ENCODE peak calls at places on chromosomes 7 and 10, in ten cellular contexts. One of them, this sample, is unnamed.

GRCh38 chr10:70537398-70538194 is 59.0 kb downstream of the PALD1 start:
- DNase-seq in neural progenitor cell: peak
- DNase-seq in ovary: no peak
- DNase-seq in kidney: no peak
- DNase-seq in heart right ventricle: no peak
- DNase-seq in CD8-positive, alpha-beta T cell: no peak
- DNase-seq in HL-60: no peak
- DNase-seq in suprapubic skin: no peak
- DNase-seq in AG04450: no peak
- DNase-seq in ascending aorta: no peak
- DNase-seq in this sample: no peak

GRCh38 chr7:12719141-12719919 is 31.9 kb downstream of the ARL4A start:
- DNase-seq in neural progenitor cell: no peak
- DNase-seq in ovary: no peak
- DNase-seq in kidney: no peak
- DNase-seq in heart right ventricle: no peak
- DNase-seq in CD8-positive, alpha-beta T cell: no peak
- DNase-seq in HL-60: no peak
- DNase-seq in suprapubic skin: peak
- DNase-seq in AG04450: no peak
- DNase-seq in ascending aorta: no peak
- DNase-seq in this sample: no peak

GRCh38 chr7:36723951-36724664 is at the start of gene AOAH:
- DNase-seq in neural progenitor cell: no peak
- DNase-seq in ovary: no peak
- DNase-seq in kidney: peak
- DNase-seq in heart right ventricle: peak
- DNase-seq in CD8-positive, alpha-beta T cell: peak
- DNase-seq in HL-60: peak
- DNase-seq in suprapubic skin: no peak
- DNase-seq in AG04450: no peak
- DNase-seq in ascending aorta: peak
- DNase-seq in this sample: no peak

GRCh38 chr7:110522751-110523200 is 568.2 kb upstream of the LRRN3 start:
- DNase-seq in neural progenitor cell: no peak
- DNase-seq in ovary: no peak
- DNase-seq in kidney: no peak
- DNase-seq in heart right ventricle: no peak
- DNase-seq in CD8-positive, alpha-beta T cell: no peak
- DNase-seq in HL-60: no peak
- DNase-seq in suprapubic skin: no peak
- DNase-seq in AG04450: no peak
- DNase-seq in ascending aorta: no peak
- DNase-seq in this sample: no peak

GRCh38 chr7:157762824-157763223 is 426.0 kb downstream of the DNAJB6 start:
- DNase-seq in neural progenitor cell: no peak
- DNase-seq in ovary: no peak
- DNase-seq in kidney: peak
- DNase-seq in heart right ventricle: no peak
- DNase-seq in CD8-positive, alpha-beta T cell: no peak
- DNase-seq in HL-60: no peak
- DNase-seq in suprapubic skin: no peak
- DNase-seq in AG04450: no peak
- DNase-seq in ascending aorta: no peak
- DNase-seq in this sample: no peak

GRCh38 chr7:30032310-30033125 is 4.3 kb downstream of the PLEKHA8 start:
- DNase-seq in neural progenitor cell: no peak
- DNase-seq in ovary: peak
- DNase-seq in kidney: no peak
- DNase-seq in heart right ventricle: no peak
- DNase-seq in CD8-positive, alpha-beta T cell: no peak
- DNase-seq in HL-60: no peak
- DNase-seq in suprapubic skin: no peak
- DNase-seq in AG04450: peak
- DNase-seq in ascending aorta: no peak
- DNase-seq in this sample: no peak

GRCh38 chr10:127612-128432 is 7.4 kb upstream of the ZMYND11 start:
- DNase-seq in neural progenitor cell: no peak
- DNase-seq in ovary: no peak
- DNase-seq in kidney: no peak
- DNase-seq in heart right ventricle: no peak
- DNase-seq in CD8-positive, alpha-beta T cell: peak
- DNase-seq in HL-60: peak
- DNase-seq in suprapubic skin: no peak
- DNase-seq in AG04450: no peak
- DNase-seq in ascending aorta: no peak
- DNase-seq in this sample: no peak

GRCh38 chr7:76260171-76260703 is 42.2 kb upstream of the HSPB1 start:
- DNase-seq in neural progenitor cell: peak
- DNase-seq in ovary: peak
- DNase-seq in kidney: no peak
- DNase-seq in heart right ventricle: no peak
- DNase-seq in CD8-positive, alpha-beta T cell: peak
- DNase-seq in HL-60: no peak
- DNase-seq in suprapubic skin: no peak
- DNase-seq in AG04450: no peak
- DNase-seq in ascending aorta: no peak
- DNase-seq in this sample: peak

GRCh38 chr10:95516774-95517373 is 44.3 kb downstream of the SORBS1 start:
- DNase-seq in neural progenitor cell: no peak
- DNase-seq in ovary: no peak
- DNase-seq in kidney: no peak
- DNase-seq in heart right ventricle: no peak
- DNase-seq in CD8-positive, alpha-beta T cell: no peak
- DNase-seq in HL-60: no peak
- DNase-seq in suprapubic skin: no peak
- DNase-seq in AG04450: no peak
- DNase-seq in ascending aorta: no peak
- DNase-seq in this sample: no peak

GRCh38 chr10:95513941-95514392 is 47.2 kb downstream of the SORBS1 start:
- DNase-seq in neural progenitor cell: no peak
- DNase-seq in ovary: no peak
- DNase-seq in kidney: no peak
- DNase-seq in heart right ventricle: peak
- DNase-seq in CD8-positive, alpha-beta T cell: no peak
- DNase-seq in HL-60: no peak
- DNase-seq in suprapubic skin: no peak
- DNase-seq in AG04450: no peak
- DNase-seq in ascending aorta: peak
- DNase-seq in this sample: no peak

GRCh38 chr10:95509281-95509680 is 51.9 kb downstream of the SORBS1 start:
- DNase-seq in neural progenitor cell: no peak
- DNase-seq in ovary: no peak
- DNase-seq in kidney: no peak
- DNase-seq in heart right ventricle: no peak
- DNase-seq in CD8-positive, alpha-beta T cell: no peak
- DNase-seq in HL-60: no peak
- DNase-seq in suprapubic skin: no peak
- DNase-seq in AG04450: no peak
- DNase-seq in ascending aorta: no peak
- DNase-seq in this sample: no peak

GRCh38 chr10:95511314-95511713 is 49.9 kb downstream of the SORBS1 start:
- DNase-seq in neural progenitor cell: no peak
- DNase-seq in ovary: no peak
- DNase-seq in kidney: no peak
- DNase-seq in heart right ventricle: no peak
- DNase-seq in CD8-positive, alpha-beta T cell: no peak
- DNase-seq in HL-60: no peak
- DNase-seq in suprapubic skin: no peak
- DNase-seq in AG04450: no peak
- DNase-seq in ascending aorta: no peak
- DNase-seq in this sample: no peak

GRCh38 chr10:95513008-95513589 is 48.1 kb downstream of the SORBS1 start:
- DNase-seq in neural progenitor cell: no peak
- DNase-seq in ovary: no peak
- DNase-seq in kidney: no peak
- DNase-seq in heart right ventricle: no peak
- DNase-seq in CD8-positive, alpha-beta T cell: no peak
- DNase-seq in HL-60: no peak
- DNase-seq in suprapubic skin: no peak
- DNase-seq in AG04450: no peak
- DNase-seq in ascending aorta: no peak
- DNase-seq in this sample: no peak
- H3K4me3 ChIP-seq in neural progenitor cell: no peak
- H3K4me3 ChIP-seq in ovary: no peak
- H3K4me3 ChIP-seq in kidney: no peak
- H3K4me3 ChIP-seq in heart right ventricle: no peak
- H3K4me3 ChIP-seq in CD8-positive, alpha-beta T cell: no peak
- H3K4me3 ChIP-seq in HL-60: no peak
- H3K4me3 ChIP-seq in suprapubic skin: no peak
- H3K4me3 ChIP-seq in AG04450: no peak
- H3K4me3 ChIP-seq in ascending aorta: peak
- H3K4me3 ChIP-seq in this sample: no peak

GRCh38 chr7:100577103-100577502 is 3.4 kb upstream of the SAP25 start:
- DNase-seq in neural progenitor cell: no peak
- DNase-seq in ovary: no peak
- DNase-seq in kidney: peak
- DNase-seq in heart right ventricle: no peak
- DNase-seq in CD8-positive, alpha-beta T cell: no peak
- DNase-seq in HL-60: no peak
- DNase-seq in suprapubic skin: no peak
- DNase-seq in AG04450: no peak
- DNase-seq in ascending aorta: no peak
- DNase-seq in this sample: no peak

GRCh38 chr7:100574362-100575205 is 884 bp upstream of the SAP25 start:
- DNase-seq in neural progenitor cell: no peak
- DNase-seq in ovary: no peak
- DNase-seq in kidney: no peak
- DNase-seq in heart right ventricle: no peak
- DNase-seq in CD8-positive, alpha-beta T cell: no peak
- DNase-seq in HL-60: no peak
- DNase-seq in suprapubic skin: no peak
- DNase-seq in AG04450: no peak
- DNase-seq in ascending aorta: no peak
- DNase-seq in this sample: no peak

GRCh38 chr7:100575206-100575631 is 1.5 kb upstream of the SAP25 start:
- DNase-seq in neural progenitor cell: no peak
- DNase-seq in ovary: no peak
- DNase-seq in kidney: no peak
- DNase-seq in heart right ventricle: no peak
- DNase-seq in CD8-positive, alpha-beta T cell: no peak
- DNase-seq in HL-60: no peak
- DNase-seq in suprapubic skin: no peak
- DNase-seq in AG04450: no peak
- DNase-seq in ascending aorta: no peak
- DNase-seq in this sample: no peak

GRCh38 chr7:100576384-100576993 is 2.8 kb upstream of the SAP25 start:
- DNase-seq in neural progenitor cell: no peak
- DNase-seq in ovary: no peak
- DNase-seq in kidney: peak
- DNase-seq in heart right ventricle: no peak
- DNase-seq in CD8-positive, alpha-beta T cell: no peak
- DNase-seq in HL-60: no peak
- DNase-seq in suprapubic skin: no peak
- DNase-seq in AG04450: no peak
- DNase-seq in ascending aorta: no peak
- DNase-seq in this sample: no peak

DNA sequence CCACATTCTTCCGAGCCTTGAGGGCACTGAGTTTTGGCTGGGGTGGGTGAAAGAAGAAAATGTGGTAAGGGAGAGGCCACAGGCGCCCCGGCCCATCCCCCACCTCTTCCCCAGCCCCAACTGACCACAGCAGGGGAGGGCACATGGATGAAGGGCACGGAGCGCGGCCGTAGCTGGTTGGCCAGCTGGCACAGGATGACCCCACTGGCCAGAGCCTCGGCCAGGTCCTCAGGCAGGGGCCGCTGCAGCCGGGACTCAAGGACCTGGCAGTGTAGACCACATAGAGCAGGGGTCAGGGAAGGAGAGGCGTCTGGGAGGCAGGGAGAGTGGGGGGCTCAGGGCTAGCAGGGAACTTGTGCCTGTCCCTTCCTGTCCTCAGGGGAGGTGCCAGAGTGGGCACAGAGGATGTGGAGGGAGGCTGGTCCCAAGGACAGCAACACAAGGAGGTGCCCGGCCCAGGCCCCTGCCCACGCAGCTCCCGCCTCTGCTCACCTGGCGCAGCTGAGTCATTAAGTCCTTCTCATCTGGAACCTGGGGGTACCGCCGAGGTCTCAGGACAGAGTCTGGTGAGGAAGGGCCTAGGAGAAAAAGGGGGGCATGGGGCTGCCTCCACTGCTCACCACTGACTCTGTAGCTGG is 2.2 kb upstream of the SAP25 start:
- DNase-seq in neural progenitor cell: no peak
- DNase-seq in ovary: no peak
- DNase-seq in kidney: no peak
- DNase-seq in heart right ventricle: no peak
- DNase-seq in CD8-positive, alpha-beta T cell: no peak
- DNase-seq in HL-60: no peak
- DNase-seq in suprapubic skin: no peak
- DNase-seq in AG04450: no peak
- DNase-seq in ascending aorta: no peak
- DNase-seq in this sample: no peak
- H3K27ac ChIP-seq in neural progenitor cell: no peak
- H3K27ac ChIP-seq in ovary: no peak
- H3K27ac ChIP-seq in kidney: no peak
- H3K27ac ChIP-seq in heart right ventricle: no peak
- H3K27ac ChIP-seq in CD8-positive, alpha-beta T cell: no peak
- H3K27ac ChIP-seq in HL-60: no peak
- H3K27ac ChIP-seq in suprapubic skin: no peak
- H3K27ac ChIP-seq in AG04450: no peak
- H3K27ac ChIP-seq in ascending aorta: no peak
- H3K27ac ChIP-seq in this sample: no peak

GRCh38 chr7:44218418-44219201 is 17.8 kb downstream of the YKT6 start:
- DNase-seq in neural progenitor cell: peak
- DNase-seq in ovary: no peak
- DNase-seq in kidney: peak
- DNase-seq in heart right ventricle: peak
- DNase-seq in CD8-positive, alpha-beta T cell: no peak
- DNase-seq in HL-60: no peak
- DNase-seq in suprapubic skin: no peak
- DNase-seq in AG04450: no peak
- DNase-seq in ascending aorta: no peak
- DNase-seq in this sample: no peak
- H3K4me3 ChIP-seq in neural progenitor cell: no peak
- H3K4me3 ChIP-seq in ovary: no peak
- H3K4me3 ChIP-seq in kidney: no peak
- H3K4me3 ChIP-seq in heart right ventricle: no peak
- H3K4me3 ChIP-seq in CD8-positive, alpha-beta T cell: no peak
- H3K4me3 ChIP-seq in HL-60: no peak
- H3K4me3 ChIP-seq in suprapubic skin: no peak
- H3K4me3 ChIP-seq in AG04450: no peak
- H3K4me3 ChIP-seq in ascending aorta: no peak
- H3K4me3 ChIP-seq in this sample: no peak

GRCh38 chr10:33333260-33334169 is 952 bp downstream of the NRP1 start:
- DNase-seq in neural progenitor cell: no peak
- DNase-seq in ovary: no peak
- DNase-seq in kidney: no peak
- DNase-seq in heart right ventricle: no peak
- DNase-seq in CD8-positive, alpha-beta T cell: no peak
- DNase-seq in HL-60: peak
- DNase-seq in suprapubic skin: no peak
- DNase-seq in AG04450: no peak
- DNase-seq in ascending aorta: no peak
- DNase-seq in this sample: no peak

GRCh38 chr10:33330543-33331019 is 3.9 kb downstream of the NRP1 start:
- DNase-seq in neural progenitor cell: peak
- DNase-seq in ovary: peak
- DNase-seq in kidney: peak
- DNase-seq in heart right ventricle: peak
- DNase-seq in CD8-positive, alpha-beta T cell: peak
- DNase-seq in HL-60: peak
- DNase-seq in suprapubic skin: peak
- DNase-seq in AG04450: peak
- DNase-seq in ascending aorta: no peak
- DNase-seq in this sample: peak

GRCh38 chr10:33332183-33333031 is 2.1 kb downstream of the NRP1 start:
- DNase-seq in neural progenitor cell: peak
- DNase-seq in ovary: no peak
- DNase-seq in kidney: no peak
- DNase-seq in heart right ventricle: no peak
- DNase-seq in CD8-positive, alpha-beta T cell: no peak
- DNase-seq in HL-60: no peak
- DNase-seq in suprapubic skin: no peak
- DNase-seq in AG04450: no peak
- DNase-seq in ascending aorta: no peak
- DNase-seq in this sample: no peak

GRCh38 chr10:33329178-33329577 is 5.3 kb downstream of the NRP1 start:
- DNase-seq in neural progenitor cell: no peak
- DNase-seq in ovary: no peak
- DNase-seq in kidney: no peak
- DNase-seq in heart right ventricle: no peak
- DNase-seq in CD8-positive, alpha-beta T cell: no peak
- DNase-seq in HL-60: no peak
- DNase-seq in suprapubic skin: no peak
- DNase-seq in AG04450: no peak
- DNase-seq in ascending aorta: no peak
- DNase-seq in this sample: no peak

DNA sequence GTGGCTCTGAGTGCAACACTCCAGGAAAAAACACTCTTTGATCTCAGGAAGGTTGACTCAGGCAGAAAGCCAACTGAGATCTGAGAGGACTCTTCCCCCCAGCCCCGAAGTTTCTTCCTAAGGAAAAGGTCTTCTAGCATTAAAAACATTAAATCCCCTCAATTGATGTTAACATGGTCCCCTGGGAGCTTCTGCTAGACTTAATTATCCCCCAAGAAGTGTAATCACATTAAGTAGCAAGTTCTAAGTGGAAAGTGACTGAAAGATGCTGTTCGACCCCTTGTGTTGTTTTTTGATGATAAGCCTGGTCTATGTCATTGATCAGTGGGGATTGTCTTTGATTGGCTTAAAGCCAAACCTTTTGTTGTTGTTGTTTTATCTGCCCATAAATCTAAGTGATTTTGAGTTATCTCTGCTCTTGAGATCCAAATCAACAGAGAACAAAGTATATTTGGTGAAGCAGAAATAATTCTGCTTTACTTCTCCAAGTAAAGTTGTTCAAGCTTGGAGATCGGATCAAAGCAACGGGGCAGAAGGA is 3.4 kb downstream of the NRP1 start:
- DNase-seq in neural progenitor cell: peak
- DNase-seq in ovary: no peak
- DNase-seq in kidney: no peak
- DNase-seq in heart right ventricle: no peak
- DNase-seq in CD8-positive, alpha-beta T cell: no peak
- DNase-seq in HL-60: no peak
- DNase-seq in suprapubic skin: no peak
- DNase-seq in AG04450: no peak
- DNase-seq in ascending aorta: no peak
- DNase-seq in this sample: no peak
- H3K27ac ChIP-seq in neural progenitor cell: no peak
- H3K27ac ChIP-seq in ovary: no peak
- H3K27ac ChIP-seq in kidney: peak
- H3K27ac ChIP-seq in heart right ventricle: peak
- H3K27ac ChIP-seq in CD8-positive, alpha-beta T cell: no peak
- H3K27ac ChIP-seq in HL-60: no peak
- H3K27ac ChIP-seq in suprapubic skin: no peak
- H3K27ac ChIP-seq in AG04450: no peak
- H3K27ac ChIP-seq in ascending aorta: peak
- H3K27ac ChIP-seq in this sample: no peak

This sample was measured in SK-N-MC.